ENCODE peak calls at places on chromosomes 11 and 22, in four cellular contexts. One of them, this sample, is unnamed.

GRCh38 chr22:50548913-50549790 is 3.5 kb downstream of the KLHDC7B start:
- DNase-seq in cardiac fibroblast: no peak
- DNase-seq in B cell: no peak
- DNase-seq in lower leg skin: no peak
- DNase-seq in this sample: no peak

GRCh38 chr11:132126973-132127900 is 756.8 kb downstream of the NTM start:
- DNase-seq in cardiac fibroblast: peak; percentile 97
- DNase-seq in lower leg skin: peak; percentile 49
- DNase-seq in B cell: no peak
- DNase-seq in this sample: peak; percentile 23

GRCh38 chr11:2523821-2524391 is 79.1 kb downstream of the KCNQ1 start:
- DNase-seq in lower leg skin: peak; percentile 7
- DNase-seq in cardiac fibroblast: no peak
- DNase-seq in B cell: no peak
- DNase-seq in this sample: no peak

GRCh38 chr11:64568041-64568571 is 22.9 kb upstream of the SLC22A12 start:
- DNase-seq in lower leg skin: no peak
- DNase-seq in B cell: no peak
- DNase-seq in cardiac fibroblast: no peak
- DNase-seq in this sample: no peak

GRCh38 chr11:2342981-2343380 is 34.1 kb upstream of the CD81 start:
- DNase-seq in lower leg skin: no peak
- DNase-seq in cardiac fibroblast: peak; percentile 17
- DNase-seq in B cell: no peak
- DNase-seq in this sample: no peak

GRCh38 chr11:3226846-3227567 is 5.2 kb downstream of the MRGPRE start:
- DNase-seq in cardiac fibroblast: no peak
- DNase-seq in lower leg skin: no peak
- DNase-seq in B cell: peak; percentile 18
- DNase-seq in this sample: no peak

GRCh38 chr22:39994566-39995345 is at the start of gene FAM83F:
- DNase-seq in lower leg skin: no peak
- DNase-seq in cardiac fibroblast: no peak
- DNase-seq in B cell: peak; percentile 96
- DNase-seq in this sample: peak; percentile 36

GRCh38 chr22:47605886-47606285 is 843.4 kb downstream of the TBC1D22A start:
- DNase-seq in B cell: no peak
- DNase-seq in cardiac fibroblast: no peak
- DNase-seq in lower leg skin: no peak
- DNase-seq in this sample: no peak

GRCh38 chr22:21823740-21824438 is 43.6 kb downstream of the MAPK1 start:
- DNase-seq in B cell: no peak
- DNase-seq in cardiac fibroblast: peak; percentile 33
- DNase-seq in lower leg skin: no peak
- DNase-seq in this sample: no peak

GRCh38 chr11:32713496-32713895 is 81.0 kb downstream of the CCDC73 start:
- DNase-seq in cardiac fibroblast: peak; percentile 31
- DNase-seq in B cell: no peak
- DNase-seq in lower leg skin: no peak
- DNase-seq in this sample: peak; percentile 6

GRCh38 chr11:61698173-61698965 is 18.2 kb downstream of the DAGLA start:
- DNase-seq in B cell: no peak
- DNase-seq in lower leg skin: no peak
- DNase-seq in cardiac fibroblast: no peak
- DNase-seq in this sample: no peak

GRCh38 chr22:32887293-32887692 is 85.8 kb downstream of the TIMP3 start:
- DNase-seq in lower leg skin: no peak
- DNase-seq in B cell: no peak
- DNase-seq in cardiac fibroblast: no peak
- DNase-seq in this sample: no peak

GRCh38 chr11:58957922-58958321 is 18.6 kb downstream of the GLYATL1 start:
- DNase-seq in B cell: no peak
- DNase-seq in cardiac fibroblast: no peak
- DNase-seq in lower leg skin: no peak
- DNase-seq in this sample: no peak

GRCh38 chr22:41929158-41929896 is 2.7 kb upstream of the TNFRSF13C start:
- DNase-seq in B cell: no peak
- DNase-seq in lower leg skin: no peak
- DNase-seq in cardiac fibroblast: no peak
- DNase-seq in this sample: no peak

GRCh38 chr22:31692186-31692886 is 30.3 kb upstream of the PISD start:
- DNase-seq in B cell: no peak
- DNase-seq in cardiac fibroblast: peak; percentile 64
- DNase-seq in lower leg skin: no peak
- DNase-seq in this sample: peak; percentile 18

GRCh38 chr11:11708256-11708655 is 86.5 kb upstream of the GALNT18 start:
- DNase-seq in B cell: no peak
- DNase-seq in lower leg skin: no peak
- DNase-seq in cardiac fibroblast: no peak
- DNase-seq in this sample: no peak

GRCh38 chr22:43159484-43160178 is 8.3 kb downstream of the TSPO start:
- DNase-seq in B cell: no peak
- DNase-seq in cardiac fibroblast: peak; percentile 42
- DNase-seq in lower leg skin: no peak
- DNase-seq in this sample: no peak

GRCh38 chr11:31092638-31093037 is 276.9 kb downstream of the DCDC1 start:
- DNase-seq in cardiac fibroblast: no peak
- DNase-seq in B cell: no peak
- DNase-seq in lower leg skin: no peak
- DNase-seq in this sample: no peak

GRCh38 chr22:25403752-25404471 is 160.6 kb upstream of the GRK3 start:
- DNase-seq in cardiac fibroblast: peak; percentile 43
- DNase-seq in B cell: peak; percentile 50
- DNase-seq in lower leg skin: no peak
- DNase-seq in this sample: peak; percentile 36

GRCh38 chr11:34647131-34647530 is 26.2 kb downstream of the EHF start:
- DNase-seq in lower leg skin: no peak
- DNase-seq in cardiac fibroblast: peak; percentile 34
- DNase-seq in B cell: no peak
- DNase-seq in this sample: no peak

GRCh38 chr22:35688913-35689675 is 28.6 kb upstream of the APOL5 start:
- DNase-seq in lower leg skin: no peak
- DNase-seq in cardiac fibroblast: no peak
- DNase-seq in B cell: no peak
- DNase-seq in this sample: no peak

GRCh38 chr11:116640641-116641402 is 132.0 kb downstream of the BUD13 start:
- DNase-seq in B cell: no peak
- DNase-seq in cardiac fibroblast: no peak
- DNase-seq in lower leg skin: no peak
- DNase-seq in this sample: no peak

GRCh38 chr22:43909708-43910107 is 13.9 kb upstream of the PNPLA3 start:
- DNase-seq in lower leg skin: no peak
- DNase-seq in B cell: no peak
- DNase-seq in cardiac fibroblast: no peak
- DNase-seq in this sample: no peak

GRCh38 chr11:12066799-12067508 is 43.4 kb upstream of the MICAL2 start:
- DNase-seq in cardiac fibroblast: peak; percentile 57
- DNase-seq in B cell: no peak
- DNase-seq in lower leg skin: peak; percentile 68
- DNase-seq in this sample: no peak

DNA sequence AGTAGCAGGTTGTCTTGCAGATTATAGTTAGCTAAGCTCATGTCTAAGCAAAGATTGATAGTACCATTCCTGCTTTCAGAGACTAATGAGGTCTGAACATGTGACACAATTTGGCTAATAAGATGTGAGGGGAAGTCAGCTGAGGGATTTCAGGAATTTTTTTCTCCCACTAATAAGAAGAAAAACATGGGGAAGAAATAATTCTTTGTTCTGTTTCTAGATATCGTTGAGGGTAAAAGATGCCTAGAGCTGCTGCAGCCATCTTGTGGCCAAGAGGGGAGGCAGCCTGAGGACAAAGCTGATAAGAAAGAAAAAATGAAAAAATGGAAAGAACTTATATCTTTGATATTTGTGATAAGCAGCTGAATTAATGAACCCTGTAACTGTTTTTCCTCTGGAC is 1334.4 kb downstream of the LRRC4C start:
- DNase-seq in lower leg skin: no peak
- DNase-seq in cardiac fibroblast: no peak
- DNase-seq in B cell: no peak
- DNase-seq in this sample: no peak
- TF ChIP-seq CTCF in lower leg skin: no peak
- TF ChIP-seq CTCF in cardiac fibroblast: no peak
- TF ChIP-seq CTCF in B cell: no peak
- TF ChIP-seq CTCF in this sample: no peak

GRCh38 chr11:97684486-97685439 is 1295.0 kb downstream of the JRKL start:
- DNase-seq in B cell: no peak
- DNase-seq in lower leg skin: no peak
- DNase-seq in cardiac fibroblast: peak; percentile 18
- DNase-seq in this sample: no peak

GRCh38 chr11:97687106-97687505 is 1297.3 kb downstream of the JRKL start:
- DNase-seq in lower leg skin: no peak
- DNase-seq in cardiac fibroblast: no peak
- DNase-seq in B cell: no peak
- DNase-seq in this sample: no peak

DNA sequence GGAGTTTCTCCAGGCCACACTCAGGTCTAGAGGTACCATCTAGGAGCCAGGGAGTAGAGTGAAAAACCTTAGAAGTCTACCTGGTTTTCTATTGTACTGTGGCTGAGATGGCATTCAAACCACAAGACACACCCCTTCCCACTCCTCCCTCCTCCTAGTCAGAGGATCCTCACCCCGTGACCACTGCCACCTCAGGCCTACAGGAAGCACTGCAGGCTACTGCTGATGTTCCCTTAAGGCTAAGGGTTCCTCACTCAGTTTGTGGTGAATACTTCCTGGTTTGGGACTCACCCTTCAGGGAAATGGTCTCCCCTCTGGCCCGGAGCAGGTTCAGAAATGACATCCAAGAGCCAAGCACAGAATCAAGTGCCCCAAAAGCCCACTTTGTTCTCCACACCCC is 1293.9 kb downstream of the JRKL start:
- DNase-seq in cardiac fibroblast: peak; percentile 23
- DNase-seq in lower leg skin: no peak
- DNase-seq in B cell: no peak
- DNase-seq in this sample: no peak
- TF ChIP-seq CTCF in cardiac fibroblast: no peak
- TF ChIP-seq CTCF in lower leg skin: no peak
- TF ChIP-seq CTCF in B cell: no peak
- TF ChIP-seq CTCF in this sample: no peak

DNA sequence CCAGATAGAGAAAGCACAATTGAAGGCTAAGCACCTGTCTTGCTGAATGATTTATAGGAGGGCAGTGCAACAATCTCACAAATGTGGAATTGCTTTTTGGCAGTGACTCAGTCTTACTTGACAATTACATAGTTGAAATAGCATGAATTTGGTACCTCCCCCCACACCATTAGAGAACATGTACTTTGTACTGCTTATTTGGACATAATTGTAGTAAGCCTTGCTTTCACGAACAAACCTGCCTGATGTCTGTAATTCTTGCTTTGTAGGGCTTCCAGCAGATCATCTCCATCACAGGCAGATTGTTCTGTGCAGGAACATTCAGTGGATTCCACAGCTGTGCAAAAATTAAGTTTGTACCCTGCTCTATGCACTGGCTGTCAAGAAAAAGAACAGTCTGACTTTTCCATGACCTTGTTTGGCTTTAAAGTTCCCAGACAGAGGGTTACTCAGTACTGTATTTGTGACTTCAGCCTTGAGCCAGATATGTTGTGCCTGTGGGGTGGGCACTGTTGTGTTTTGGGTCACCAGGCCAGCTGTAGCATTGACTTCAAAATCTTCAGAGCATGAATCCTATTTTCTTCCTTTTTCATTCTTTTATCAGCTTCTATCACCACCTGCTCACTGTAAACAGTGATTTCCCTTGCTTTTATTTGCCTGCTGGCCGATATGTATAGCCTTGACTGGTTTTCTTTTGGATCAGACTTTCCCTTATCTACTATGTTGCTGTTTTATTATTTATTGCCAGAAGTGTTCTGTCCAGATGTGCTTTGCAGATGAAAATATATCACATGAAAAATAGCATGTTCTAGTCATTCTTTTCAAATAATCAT is 941.0 kb upstream of the CHORDC1 start:
- DNase-seq in B cell: no peak
- DNase-seq in lower leg skin: no peak
- DNase-seq in cardiac fibroblast: peak; percentile 76
- DNase-seq in this sample: no peak
- TF ChIP-seq CTCF in B cell: no peak
- TF ChIP-seq CTCF in lower leg skin: no peak
- TF ChIP-seq CTCF in cardiac fibroblast: no peak
- TF ChIP-seq CTCF in this sample: no peak

GRCh38 chr11:113977701-113978100 is 2.8 kb downstream of the HTR3A start:
- DNase-seq in lower leg skin: no peak
- DNase-seq in B cell: peak; percentile 71
- DNase-seq in cardiac fibroblast: no peak
- DNase-seq in this sample: no peak

GRCh38 chr11:113971506-113972195 is 3.3 kb upstream of the HTR3A start:
- DNase-seq in cardiac fibroblast: no peak
- DNase-seq in B cell: no peak
- DNase-seq in lower leg skin: no peak
- DNase-seq in this sample: no peak

GRCh38 chr11:113979427-113979826 is 4.5 kb downstream of the HTR3A start:
- DNase-seq in cardiac fibroblast: no peak
- DNase-seq in B cell: no peak
- DNase-seq in lower leg skin: no peak
- DNase-seq in this sample: no peak

GRCh38 chr11:113977071-113977490 is 2.2 kb downstream of the HTR3A start:
- DNase-seq in lower leg skin: no peak
- DNase-seq in cardiac fibroblast: no peak
- DNase-seq in B cell: peak; percentile 50
- DNase-seq in this sample: no peak

DNA sequence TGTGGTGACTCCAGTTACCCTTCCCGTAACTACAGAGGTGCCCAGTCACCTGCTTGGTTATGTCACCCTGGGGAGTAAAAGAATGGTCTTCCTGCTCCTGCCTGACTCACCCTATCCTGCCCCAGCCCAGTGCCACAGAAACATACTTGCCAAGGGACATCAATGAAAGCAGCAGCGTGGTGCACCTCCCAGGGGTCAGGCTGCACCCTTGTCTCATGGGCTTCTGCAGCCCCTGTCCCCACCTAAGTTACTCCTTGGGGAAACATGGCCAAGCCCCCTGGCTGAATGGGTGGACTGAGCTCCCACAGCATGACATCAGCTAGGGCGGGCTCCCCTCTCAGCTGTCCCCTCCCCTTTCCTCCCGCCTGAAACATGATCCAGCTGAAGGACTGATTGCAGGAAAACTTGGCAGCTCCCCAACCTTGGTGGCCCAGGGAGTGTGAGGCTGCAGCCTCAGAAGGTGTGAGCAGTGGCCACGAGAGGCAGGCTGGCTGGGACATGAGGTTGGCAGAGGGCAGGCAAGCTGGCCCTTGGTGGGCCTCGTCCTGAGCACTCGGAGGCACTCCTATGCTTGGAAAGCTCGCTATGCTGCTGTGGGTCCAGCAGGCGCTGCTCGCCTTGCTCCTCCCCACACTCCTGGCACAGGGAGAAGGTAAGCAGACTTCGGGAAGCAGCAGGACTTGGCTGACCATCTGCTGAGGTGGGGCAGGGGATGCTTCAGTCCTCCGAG is at the start of gene HTR3A:
- DNase-seq in B cell: no peak
- DNase-seq in lower leg skin: no peak
- DNase-seq in cardiac fibroblast: no peak
- DNase-seq in this sample: no peak
- TF ChIP-seq CTCF in B cell: no peak
- TF ChIP-seq CTCF in lower leg skin: no peak
- TF ChIP-seq CTCF in cardiac fibroblast: no peak
- TF ChIP-seq CTCF in this sample: no peak